ENCODE peak calls at places on chromosomes 1 and 21, in nine cellular contexts. One of them, this sample, is unnamed.

GRCh38 chr1:11337536-11338350 is 64.7 kb downstream of the UBIAD1 start:
- DNase-seq in neuronal stem cell: peak; percentile 58
- DNase-seq in Caco-2: no peak
- DNase-seq in adipocyte: peak; percentile 42
- DNase-seq in IMR-90: no peak
- DNase-seq in spleen: peak; percentile 87
- DNase-seq in right lobe of liver: no peak
- DNase-seq in esophagus squamous epithelium: no peak
- DNase-seq in CD4-positive, CD25-positive, alpha-beta regulatory T cell: peak; percentile 74
- DNase-seq in this sample: peak; percentile 73

GRCh38 chr1:43600033-43601020 is 49.6 kb upstream of the KDM4A start:
- DNase-seq in neuronal stem cell: no peak
- DNase-seq in Caco-2: no peak
- DNase-seq in adipocyte: no peak
- DNase-seq in IMR-90: no peak
- DNase-seq in spleen: no peak
- DNase-seq in right lobe of liver: no peak
- DNase-seq in esophagus squamous epithelium: no peak
- DNase-seq in CD4-positive, CD25-positive, alpha-beta regulatory T cell: no peak
- DNase-seq in this sample: no peak

GRCh38 chr1:65477414-65478378 is 57.2 kb downstream of the LEPR start:
- DNase-seq in neuronal stem cell: no peak
- DNase-seq in Caco-2: no peak
- DNase-seq in adipocyte: peak; percentile 48
- DNase-seq in IMR-90: no peak
- DNase-seq in spleen: no peak
- DNase-seq in right lobe of liver: no peak
- DNase-seq in esophagus squamous epithelium: no peak
- DNase-seq in CD4-positive, CD25-positive, alpha-beta regulatory T cell: no peak
- DNase-seq in this sample: no peak

GRCh38 chr21:42466700-42467612 is 29.1 kb downstream of the RSPH1 start:
- DNase-seq in neuronal stem cell: no peak
- DNase-seq in Caco-2: no peak
- DNase-seq in adipocyte: peak; percentile 10
- DNase-seq in IMR-90: peak; percentile 7
- DNase-seq in spleen: no peak
- DNase-seq in right lobe of liver: peak; percentile 34
- DNase-seq in esophagus squamous epithelium: no peak
- DNase-seq in CD4-positive, CD25-positive, alpha-beta regulatory T cell: peak; percentile 37
- DNase-seq in this sample: no peak

GRCh38 chr1:173504268-173504667 is 27.1 kb downstream of the PRDX6 start:
- DNase-seq in neuronal stem cell: no peak
- DNase-seq in Caco-2: no peak
- DNase-seq in adipocyte: no peak
- DNase-seq in IMR-90: no peak
- DNase-seq in spleen: no peak
- DNase-seq in right lobe of liver: peak; percentile 78
- DNase-seq in esophagus squamous epithelium: no peak
- DNase-seq in CD4-positive, CD25-positive, alpha-beta regulatory T cell: no peak
- DNase-seq in this sample: no peak

GRCh38 chr1:30312226-30312625 is 411.2 kb downstream of the MATN1 start:
- DNase-seq in neuronal stem cell: no peak
- DNase-seq in Caco-2: no peak
- DNase-seq in adipocyte: no peak
- DNase-seq in IMR-90: no peak
- DNase-seq in spleen: peak; percentile 41
- DNase-seq in right lobe of liver: no peak
- DNase-seq in esophagus squamous epithelium: no peak
- DNase-seq in CD4-positive, CD25-positive, alpha-beta regulatory T cell: no peak
- DNase-seq in this sample: no peak

GRCh38 chr1:203286161-203286984 is 18.9 kb upstream of the BTG2 start:
- DNase-seq in neuronal stem cell: no peak
- DNase-seq in Caco-2: no peak
- DNase-seq in adipocyte: no peak
- DNase-seq in IMR-90: no peak
- DNase-seq in spleen: peak; percentile 80
- DNase-seq in right lobe of liver: no peak
- DNase-seq in esophagus squamous epithelium: no peak
- DNase-seq in CD4-positive, CD25-positive, alpha-beta regulatory T cell: no peak
- DNase-seq in this sample: peak; percentile 51

GRCh38 chr1:26890467-26890796 is 349 bp upstream of the GPN2 start:
- DNase-seq in neuronal stem cell: no peak
- DNase-seq in Caco-2: no peak
- DNase-seq in adipocyte: no peak
- DNase-seq in IMR-90: no peak
- DNase-seq in spleen: no peak
- DNase-seq in right lobe of liver: no peak
- DNase-seq in esophagus squamous epithelium: no peak
- DNase-seq in CD4-positive, CD25-positive, alpha-beta regulatory T cell: no peak
- DNase-seq in this sample: peak; percentile 68

GRCh38 chr1:59672851-59673574 is 141.7 kb upstream of the HOOK1 start:
- DNase-seq in neuronal stem cell: no peak
- DNase-seq in Caco-2: no peak
- DNase-seq in adipocyte: peak; percentile 39
- DNase-seq in IMR-90: peak; percentile 81
- DNase-seq in spleen: no peak
- DNase-seq in right lobe of liver: no peak
- DNase-seq in esophagus squamous epithelium: no peak
- DNase-seq in CD4-positive, CD25-positive, alpha-beta regulatory T cell: no peak
- DNase-seq in this sample: peak; percentile 71

GRCh38 chr1:42966688-42967609 is 8.3 kb upstream of the SLC2A1 start:
- DNase-seq in neuronal stem cell: no peak
- DNase-seq in Caco-2: no peak
- DNase-seq in adipocyte: peak; percentile 76
- DNase-seq in IMR-90: peak; percentile 96
- DNase-seq in spleen: peak; percentile 41
- DNase-seq in right lobe of liver: peak; percentile 23
- DNase-seq in esophagus squamous epithelium: no peak
- DNase-seq in CD4-positive, CD25-positive, alpha-beta regulatory T cell: no peak
- DNase-seq in this sample: no peak

GRCh38 chr1:90391116-90391515 is 326.0 kb downstream of the BARHL2 start:
- DNase-seq in neuronal stem cell: peak; percentile 37
- DNase-seq in Caco-2: no peak
- DNase-seq in adipocyte: peak; percentile 10
- DNase-seq in IMR-90: peak; percentile 26
- DNase-seq in spleen: no peak
- DNase-seq in right lobe of liver: no peak
- DNase-seq in esophagus squamous epithelium: no peak
- DNase-seq in CD4-positive, CD25-positive, alpha-beta regulatory T cell: no peak
- DNase-seq in this sample: no peak

GRCh38 chr1:64956733-64957441 is 9.5 kb downstream of the JAK1 start:
- DNase-seq in neuronal stem cell: no peak
- DNase-seq in Caco-2: no peak
- DNase-seq in adipocyte: no peak
- DNase-seq in IMR-90: no peak
- DNase-seq in spleen: peak; percentile 72
- DNase-seq in right lobe of liver: no peak
- DNase-seq in esophagus squamous epithelium: no peak
- DNase-seq in CD4-positive, CD25-positive, alpha-beta regulatory T cell: peak; percentile 81
- DNase-seq in this sample: no peak

GRCh38 chr1:219670426-219671149 is 57.7 kb upstream of the ZC3H11B start:
- DNase-seq in neuronal stem cell: no peak
- DNase-seq in Caco-2: no peak
- DNase-seq in adipocyte: no peak
- DNase-seq in IMR-90: no peak
- DNase-seq in spleen: no peak
- DNase-seq in right lobe of liver: no peak
- DNase-seq in esophagus squamous epithelium: no peak
- DNase-seq in CD4-positive, CD25-positive, alpha-beta regulatory T cell: no peak
- DNase-seq in this sample: no peak

GRCh38 chr1:43622471-43622870 is 27.5 kb upstream of the KDM4A start:
- DNase-seq in neuronal stem cell: no peak
- DNase-seq in Caco-2: no peak
- DNase-seq in adipocyte: peak; percentile 6
- DNase-seq in IMR-90: peak; percentile 50
- DNase-seq in spleen: peak; percentile 6
- DNase-seq in right lobe of liver: no peak
- DNase-seq in esophagus squamous epithelium: no peak
- DNase-seq in CD4-positive, CD25-positive, alpha-beta regulatory T cell: no peak
- DNase-seq in this sample: no peak

GRCh38 chr1:165112260-165112659 is 244.3 kb downstream of the LMX1A start:
- DNase-seq in neuronal stem cell: no peak
- DNase-seq in Caco-2: no peak
- DNase-seq in adipocyte: no peak
- DNase-seq in IMR-90: no peak
- DNase-seq in spleen: no peak
- DNase-seq in right lobe of liver: no peak
- DNase-seq in esophagus squamous epithelium: no peak
- DNase-seq in CD4-positive, CD25-positive, alpha-beta regulatory T cell: no peak
- DNase-seq in this sample: no peak

GRCh38 chr1:2930971-2931721 is 90.1 kb upstream of the ACTRT2 start:
- DNase-seq in neuronal stem cell: no peak
- DNase-seq in Caco-2: no peak
- DNase-seq in adipocyte: no peak
- DNase-seq in IMR-90: no peak
- DNase-seq in spleen: no peak
- DNase-seq in right lobe of liver: no peak
- DNase-seq in esophagus squamous epithelium: no peak
- DNase-seq in CD4-positive, CD25-positive, alpha-beta regulatory T cell: no peak
- DNase-seq in this sample: no peak

GRCh38 chr1:184118051-184118450 is 66.5 kb downstream of the TSEN15 start:
- DNase-seq in neuronal stem cell: no peak
- DNase-seq in Caco-2: no peak
- DNase-seq in adipocyte: peak; percentile 89
- DNase-seq in IMR-90: peak; percentile 99
- DNase-seq in spleen: no peak
- DNase-seq in right lobe of liver: no peak
- DNase-seq in esophagus squamous epithelium: no peak
- DNase-seq in CD4-positive, CD25-positive, alpha-beta regulatory T cell: no peak
- DNase-seq in this sample: no peak

GRCh38 chr1:24139846-24140425 is 3.0 kb downstream of the IL22RA1 start:
- DNase-seq in neuronal stem cell: no peak
- DNase-seq in Caco-2: peak; percentile 5
- DNase-seq in adipocyte: no peak
- DNase-seq in IMR-90: no peak
- DNase-seq in spleen: no peak
- DNase-seq in right lobe of liver: no peak
- DNase-seq in esophagus squamous epithelium: no peak
- DNase-seq in CD4-positive, CD25-positive, alpha-beta regulatory T cell: no peak
- DNase-seq in this sample: peak; percentile 53
- H3K4me1 ChIP-seq in neuronal stem cell: no peaks in the 10 kb centered on the region
- H3K4me1 ChIP-seq in Caco-2: peaks cover 14% of the 10 kb centered on the region
- H3K4me1 ChIP-seq in adipocyte: peaks cover 10% of the 10 kb centered on the region
- H3K4me1 ChIP-seq in IMR-90: no peaks in the 10 kb centered on the region
- H3K4me1 ChIP-seq in spleen: no peaks in the 10 kb centered on the region
- H3K4me1 ChIP-seq in right lobe of liver: peaks cover 22% of the 10 kb centered on the region
- H3K4me1 ChIP-seq in esophagus squamous epithelium: peaks cover 36% of the 10 kb centered on the region
- H3K4me1 ChIP-seq in CD4-positive, CD25-positive, alpha-beta regulatory T cell: no peaks in the 10 kb centered on the region
- H3K4me1 ChIP-seq in this sample: no peaks in the 10 kb centered on the region

GRCh38 chr1:97806336-97806735 is 114.5 kb downstream of the DPYD start:
- DNase-seq in neuronal stem cell: no peak
- DNase-seq in Caco-2: no peak
- DNase-seq in adipocyte: peak; percentile 21
- DNase-seq in IMR-90: no peak
- DNase-seq in spleen: no peak
- DNase-seq in right lobe of liver: no peak
- DNase-seq in esophagus squamous epithelium: no peak
- DNase-seq in CD4-positive, CD25-positive, alpha-beta regulatory T cell: no peak
- DNase-seq in this sample: no peak
- H3K4me3 ChIP-seq in neuronal stem cell: no peak overlapping the region
- H3K4me3 ChIP-seq in Caco-2: no peak overlapping the region
- H3K4me3 ChIP-seq in adipocyte: peak overlapping the region; percentile 29
- H3K4me3 ChIP-seq in IMR-90: no peak overlapping the region
- H3K4me3 ChIP-seq in spleen: no peak overlapping the region
- H3K4me3 ChIP-seq in right lobe of liver: no peak overlapping the region
- H3K4me3 ChIP-seq in esophagus squamous epithelium: no peak overlapping the region
- H3K4me3 ChIP-seq in CD4-positive, CD25-positive, alpha-beta regulatory T cell: no peak overlapping the region
- H3K4me3 ChIP-seq in this sample: no peak overlapping the region

GRCh38 chr1:15723631-15724246 is 12.3 kb upstream of the SLC25A34 start:
- DNase-seq in neuronal stem cell: no peak
- DNase-seq in Caco-2: no peak
- DNase-seq in adipocyte: no peak
- DNase-seq in IMR-90: no peak
- DNase-seq in spleen: no peak
- DNase-seq in right lobe of liver: no peak
- DNase-seq in esophagus squamous epithelium: no peak
- DNase-seq in CD4-positive, CD25-positive, alpha-beta regulatory T cell: no peak
- DNase-seq in this sample: no peak
- H3K36me3 ChIP-seq in neuronal stem cell: peaks cover 83% of the 10 kb centered on the region
- H3K36me3 ChIP-seq in Caco-2: no peaks in the 10 kb centered on the region
- H3K36me3 ChIP-seq in adipocyte: peaks cover 86% of the 10 kb centered on the region
- H3K36me3 ChIP-seq in IMR-90: peaks cover 75% of the 10 kb centered on the region
- H3K36me3 ChIP-seq in spleen: peaks cover 100% of the 10 kb centered on the region
- H3K36me3 ChIP-seq in right lobe of liver: peaks cover 3% of the 10 kb centered on the region
- H3K36me3 ChIP-seq in esophagus squamous epithelium: peaks cover 50% of the 10 kb centered on the region
- H3K36me3 ChIP-seq in CD4-positive, CD25-positive, alpha-beta regulatory T cell: peaks cover 67% of the 10 kb centered on the region
- H3K36me3 ChIP-seq in this sample: peaks cover 91% of the 10 kb centered on the region

DNA sequence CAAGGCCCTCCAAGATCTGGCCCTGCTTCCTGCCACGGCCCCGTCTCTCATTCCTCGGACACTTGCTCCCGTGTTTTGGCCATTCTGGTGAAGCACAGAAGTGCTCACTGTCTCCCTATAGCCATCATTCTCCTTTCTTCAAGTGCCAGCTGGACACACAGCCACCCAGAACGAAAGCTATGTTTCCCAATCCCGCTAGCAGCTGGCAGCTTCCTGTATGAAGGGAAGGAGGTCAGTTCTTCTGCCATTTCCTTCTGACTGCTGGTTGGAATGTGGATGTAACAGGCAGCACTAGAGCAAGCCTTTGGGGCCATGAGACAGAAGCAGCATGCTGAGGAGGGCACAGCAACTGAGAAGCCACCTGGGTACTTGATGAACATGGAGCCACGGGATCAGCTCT is 82.8 kb downstream of the TGFBR3 start:
- DNase-seq in neuronal stem cell: no peak
- DNase-seq in Caco-2: no peak
- DNase-seq in adipocyte: no peak
- DNase-seq in IMR-90: no peak
- DNase-seq in spleen: no peak
- DNase-seq in right lobe of liver: no peak
- DNase-seq in esophagus squamous epithelium: no peak
- DNase-seq in CD4-positive, CD25-positive, alpha-beta regulatory T cell: peak; percentile 9
- DNase-seq in this sample: no peak
- H3K4me1 ChIP-seq in neuronal stem cell: no peaks in the 10 kb centered on the region
- H3K4me1 ChIP-seq in Caco-2: no peaks in the 10 kb centered on the region
- H3K4me1 ChIP-seq in adipocyte: peaks cover 85% of the 10 kb centered on the region
- H3K4me1 ChIP-seq in IMR-90: peaks cover 12% of the 10 kb centered on the region
- H3K4me1 ChIP-seq in spleen: peaks cover 48% of the 10 kb centered on the region
- H3K4me1 ChIP-seq in right lobe of liver: no peaks in the 10 kb centered on the region
- H3K4me1 ChIP-seq in esophagus squamous epithelium: peaks cover 91% of the 10 kb centered on the region
- H3K4me1 ChIP-seq in CD4-positive, CD25-positive, alpha-beta regulatory T cell: peaks cover 30% of the 10 kb centered on the region
- H3K4me1 ChIP-seq in this sample: peaks cover 47% of the 10 kb centered on the region

GRCh38 chr1:241531195-241532172 is 694 bp upstream of the KMO start:
- DNase-seq in neuronal stem cell: peak; percentile 35
- DNase-seq in Caco-2: no peak
- DNase-seq in adipocyte: peak; percentile 92
- DNase-seq in IMR-90: peak; percentile 78
- DNase-seq in spleen: no peak
- DNase-seq in right lobe of liver: no peak
- DNase-seq in esophagus squamous epithelium: no peak
- DNase-seq in CD4-positive, CD25-positive, alpha-beta regulatory T cell: peak; percentile 82
- DNase-seq in this sample: no peak
- H3K4me3 ChIP-seq in neuronal stem cell: no peak overlapping the region
- H3K4me3 ChIP-seq in Caco-2: peak overlapping the region; percentile 41
- H3K4me3 ChIP-seq in adipocyte: peak overlapping the region; percentile 86
- H3K4me3 ChIP-seq in IMR-90: peak overlapping the region; percentile 42
- H3K4me3 ChIP-seq in spleen: peak overlapping the region; percentile 43
- H3K4me3 ChIP-seq in right lobe of liver: peak overlapping the region; percentile 51
- H3K4me3 ChIP-seq in esophagus squamous epithelium: peak overlapping the region; percentile 43
- H3K4me3 ChIP-seq in CD4-positive, CD25-positive, alpha-beta regulatory T cell: peak overlapping the region; percentile 96
- H3K4me3 ChIP-seq in this sample: peak overlapping the region; percentile 57

GRCh38 chr1:20233866-20234265 is 47.5 kb upstream of the PLA2G2C start:
- DNase-seq in neuronal stem cell: no peak
- DNase-seq in Caco-2: no peak
- DNase-seq in adipocyte: no peak
- DNase-seq in IMR-90: no peak
- DNase-seq in spleen: no peak
- DNase-seq in right lobe of liver: no peak
- DNase-seq in esophagus squamous epithelium: no peak
- DNase-seq in CD4-positive, CD25-positive, alpha-beta regulatory T cell: no peak
- DNase-seq in this sample: no peak
- H3K36me3 ChIP-seq in neuronal stem cell: no peaks in the 10 kb centered on the region
- H3K36me3 ChIP-seq in Caco-2: no peaks in the 10 kb centered on the region
- H3K36me3 ChIP-seq in adipocyte: no peaks in the 10 kb centered on the region
- H3K36me3 ChIP-seq in IMR-90: no peaks in the 10 kb centered on the region
- H3K36me3 ChIP-seq in spleen: no peaks in the 10 kb centered on the region
- H3K36me3 ChIP-seq in right lobe of liver: no peaks in the 10 kb centered on the region
- H3K36me3 ChIP-seq in esophagus squamous epithelium: no peaks in the 10 kb centered on the region
- H3K36me3 ChIP-seq in CD4-positive, CD25-positive, alpha-beta regulatory T cell: no peaks in the 10 kb centered on the region
- H3K36me3 ChIP-seq in this sample: no peaks in the 10 kb centered on the region

This sample was measured in upper lobe of right lung.